ENCODE peak calls at places on chromosomes 13 and 19, in five cellular contexts. Z, R, F, C and O are unnamed samples.

GRCh38 chr19:28027116-28027515 is 1185.8 kb downstream of the UQCRFS1 start:
- DNase-seq in Z (no peak), R (no peak), F (no peak), C (no peak), O (no peak)

GRCh38 chr19:39341122-39341719 is 1.0 kb upstream of the SAMD4B start:
- DNase-seq in Z (peak; percentile 37), R (peak; percentile 46), F (peak; percentile 15), C (no peak), O (no peak)

GRCh38 chr13:28586585-28587540 is 72.1 kb upstream of the POMP start:
- DNase-seq in Z (no peak), R (no peak), F (no peak), C (no peak), O (no peak)

GRCh38 chr13:110616103-110617101 is 1.1 kb downstream of the NAXD start:
- DNase-seq in Z (no peak), R (peak; percentile 57), F (no peak), C (no peak), O (no peak)

GRCh38 chr13:25018729-25019115 is 77.2 kb upstream of the PABPC3 start:
- DNase-seq in Z (no peak), R (no peak), F (no peak), C (no peak), O (no peak)

GRCh38 chr19:4581381-4582111 is 22.1 kb upstream of the SEMA6B start:
- DNase-seq in Z (peak; percentile 65), R (no peak), F (no peak), C (no peak), O (no peak)

GRCh38 chr13:56713656-56714055 is 427.1 kb upstream of the PRR20A start:
- DNase-seq in Z (no peak), R (no peak), F (no peak), C (no peak), O (no peak)

GRCh38 chr13:23848019-23848418 is 41.2 kb downstream of the MIPEP start:
- DNase-seq in Z (no peak), R (no peak), F (no peak), C (no peak), O (no peak)

GRCh38 chr19:41416194-41416674 is 10.9 kb downstream of the B3GNT8 start:
- DNase-seq in Z (no peak), R (no peak), F (no peak), C (no peak), O (no peak)

GRCh38 chr19:30870861-30871260 is 478.4 kb downstream of the TSHZ3 start:
- DNase-seq in Z (no peak), R (no peak), F (no peak), C (no peak), O (no peak)

GRCh38 chr13:27339299-27339698 is 68.7 kb downstream of the RASL11A start:
- DNase-seq in Z (no peak), R (no peak), F (peak; percentile 8), C (no peak), O (no peak)

GRCh38 chr19:32343550-32344262 is 1.7 kb upstream of the ZNF507 start:
- DNase-seq in Z (no peak), R (no peak), F (no peak), C (no peak), O (no peak)

GRCh38 chr19:12346896-12347295 is 13.5 kb upstream of the ZNF563 start:
- DNase-seq in Z (no peak), R (no peak), F (no peak), C (no peak), O (no peak)

GRCh38 chr13:79429309-79429708 is 23.3 kb upstream of the RBM26 start:
- DNase-seq in Z (no peak), R (no peak), F (no peak), C (no peak), O (no peak)

GRCh38 chr19:2618611-2619010 is 83.9 kb downstream of the GNG7 start:
- DNase-seq in Z (no peak), R (peak; percentile 45), F (peak; percentile 54), C (peak; percentile 26), O (peak; percentile 49)

GRCh38 chr19:50912727-50913716 is 1.8 kb upstream of the KLK4 start:
- DNase-seq in Z (no peak), R (no peak), F (no peak), C (no peak), O (no peak)

GRCh38 chr13:25136872-25137623 is 35.0 kb downstream of the AMER2 start:
- DNase-seq in Z (no peak), R (no peak), F (no peak), C (no peak), O (no peak)

GRCh38 chr13:26482451-26483197 is 74.9 kb upstream of the WASF3 start:
- DNase-seq in Z (peak; percentile 64), R (peak; percentile 24), F (peak; percentile 38), C (no peak), O (peak; percentile 31)

GRCh38 chr19:42325896-42326771 is 699 bp downstream of the MEGF8 start:
- DNase-seq in Z (no peak), R (no peak), F (peak; percentile 17), C (no peak), O (no peak)

GRCh38 chr13:28138756-28139470 is 568 bp downstream of the PAN3 start:
- DNase-seq in Z (peak; percentile 62), R (peak; percentile 71), F (peak; percentile 80), C (peak; percentile 69), O (peak; percentile 83)

GRCh38 chr19:1132625-1133383 is 29.0 kb downstream of the GPX4 start:
- DNase-seq in Z (no peak), R (no peak), F (no peak), C (no peak), O (no peak)